ENCODE peak calls at places on chromosomes 16 and 17, in five cellular contexts. Q is CD4-positive, CD25-positive, alpha-beta regulatory T cell; W is Peyer's patch; C is H1; H is mucosa of descending colon. O is an unnamed sample. For H3K36me3, the result is how much of the 10 kb centered on the place peaks cover.

GRCh38 chr16:47666434-47666833 is 205.3 kb downstream of the PHKB start:
- DNase-seq in C (no peak), H (no peak), Q (no peak), W (no peak), O (no peak)

GRCh38 chr16:81758376-81758775 is 20.7 kb upstream of the PLCG2 start:
- DNase-seq in Q (no peak), H (no peak), W (no peak), C (no peak), O (no peak)

GRCh38 chr16:57245472-57246113 is 534 bp downstream of the ARL2BP start:
- DNase-seq in Q (no peak), C (no peak), H (peak), W (no peak), O (no peak)

GRCh38 chr17:77418609-77419008 is 277.8 kb downstream of the SEC14L1 start:
- DNase-seq in C (no peak), H (no peak), Q (no peak), W (no peak), O (no peak)

GRCh38 chr17:29390856-29391631 is 881 bp downstream of the TAOK1 start:
- DNase-seq in Q (no peak), H (peak), W (peak), C (peak), O (peak)

GRCh38 chr17:65020284-65020683 is 36.3 kb downstream of the GNA13 start:
- DNase-seq in H (no peak), C (no peak), Q (no peak), W (no peak), O (no peak)

GRCh38 chr16:52548261-52549010 is 1.5 kb upstream of the TOX3 start:
- DNase-seq in W (no peak), C (peak), H (no peak), Q (no peak), O (no peak)

GRCh38 chr16:57946181-57946801 is 24.6 kb downstream of the CNGB1 start:
- DNase-seq in Q (no peak), W (no peak), C (no peak), H (no peak), O (no peak)

GRCh38 chr17:58515286-58515685 is 848 bp upstream of the MTMR4 start:
- DNase-seq in C (no peak), Q (no peak), W (no peak), H (no peak), O (no peak)

GRCh38 chr16:4097826-4098240 is 18.4 kb downstream of the ADCY9 start:
- DNase-seq in C (no peak), H (no peak), W (peak), Q (no peak), O (no peak)

GRCh38 chr16:31009894-31010293 is 544 bp downstream of the STX1B start:
- DNase-seq in W (no peak), H (no peak), Q (no peak), C (peak), O (no peak)

GRCh38 chr17:63832455-63832854 is 5.0 kb upstream of the FTSJ3 start:
- DNase-seq in C (no peak), H (no peak), W (no peak), Q (no peak), O (no peak)
- H3K36me3 ChIP-seq in C (under half), H (under half), W (under half), Q (half or more), O (half or more)

GRCh38 chr16:85674418-85674755 is 14.4 kb downstream of the GINS2 start:
- DNase-seq in W (no peak), C (no peak), H (no peak), Q (no peak), O (no peak)
- H3K36me3 ChIP-seq in W (under half), C (under half), H (under half), Q (under half), O (under half)

GRCh38 chr16:28126684-28127620 is 63.4 kb upstream of the GSG1L start:
- DNase-seq in H (no peak), C (no peak), Q (no peak), W (no peak), O (no peak)
- H3K36me3 ChIP-seq in H (under half), C (under half), Q (half or more), W (under half), O (under half)

GRCh38 chr17:46053911-46054534 is 55.0 kb downstream of the STH start:
- DNase-seq in C (no peak), W (no peak), Q (no peak), H (no peak), O (no peak)
- H3K36me3 ChIP-seq in C (under half), W (under half), Q (half or more), H (under half), O (under half)

DNA sequence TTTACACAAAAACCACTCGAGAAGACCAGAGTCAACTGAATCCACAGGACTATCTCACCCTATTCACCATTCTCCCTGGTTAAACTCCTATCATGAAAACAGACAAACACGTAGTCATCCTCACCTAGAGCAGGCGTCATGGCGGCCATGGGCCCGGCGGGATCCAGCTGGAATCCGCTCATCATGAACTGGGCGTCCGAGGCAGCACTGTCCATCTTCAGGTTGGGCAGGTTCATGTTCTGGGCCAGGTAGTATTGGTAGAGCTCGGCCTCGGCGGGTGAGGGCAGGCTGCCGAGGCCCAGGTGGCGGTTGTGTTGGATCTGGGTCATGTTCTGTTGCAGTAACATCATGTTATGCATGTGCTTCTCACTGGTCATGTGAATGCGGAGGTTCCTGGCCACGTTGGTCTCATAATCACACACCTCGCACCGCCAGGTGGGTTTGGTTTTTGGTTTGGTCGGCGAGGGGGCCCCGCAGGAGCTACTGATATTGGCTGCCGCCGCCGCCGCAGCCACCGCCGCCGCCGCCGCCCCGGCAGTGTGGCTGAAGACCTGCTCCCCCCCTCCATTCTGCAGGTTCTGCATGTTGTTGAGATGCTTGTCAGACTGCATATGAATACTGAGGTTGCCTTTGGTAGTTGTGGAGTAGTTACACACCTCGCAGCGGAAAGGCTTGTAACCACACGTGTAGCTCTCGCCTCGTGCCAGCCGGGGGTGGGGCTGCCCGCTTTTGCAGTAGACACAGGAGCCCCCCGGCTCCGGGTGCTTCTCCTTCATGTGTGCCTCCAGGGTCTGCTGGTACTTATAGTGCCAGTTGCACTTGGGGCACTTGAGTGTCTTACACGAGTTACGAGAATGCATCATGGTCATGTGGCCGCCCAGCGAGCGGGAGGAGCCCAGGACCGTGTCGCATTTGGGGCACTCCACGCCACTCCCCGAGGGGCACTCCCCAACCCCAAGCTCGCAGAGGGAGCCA is 90.3 kb downstream of the ZFHX3 start:
- DNase-seq in W (no peak), C (no peak), Q (no peak), H (no peak), O (no peak)
- H3K36me3 ChIP-seq in W (under half), C (under half), Q (under half), H (under half), O (under half)

O was measured in GM06990.